ENCODE peak calls at places on chromosomes 7 and 10, in seven cellular contexts. One of them, this sample, is unnamed.

GRCh38 chr10:30858499-30858898 is 173.2 kb downstream of the ZNF438 start:
- DNase-seq in CD8-positive, alpha-beta T cell: no peak
- DNase-seq in thyroid gland: no peak
- DNase-seq in dorsolateral prefrontal cortex: no peak
- DNase-seq in endothelial cell of umbilical vein: peak; percentile 91
- DNase-seq in RWPE2: no peak
- DNase-seq in kidney: no peak
- DNase-seq in this sample: peak; percentile 79

GRCh38 chr10:178208-178607 is 43.0 kb downstream of the ZMYND11 start:
- DNase-seq in RWPE2: no peak
- DNase-seq in dorsolateral prefrontal cortex: no peak
- DNase-seq in endothelial cell of umbilical vein: peak; percentile 66
- DNase-seq in CD8-positive, alpha-beta T cell: no peak
- DNase-seq in thyroid gland: no peak
- DNase-seq in kidney: no peak
- DNase-seq in this sample: peak; percentile 70

GRCh38 chr10:8121199-8121890 is 66.9 kb downstream of the GATA3 start:
- DNase-seq in CD8-positive, alpha-beta T cell: no peak
- DNase-seq in RWPE2: no peak
- DNase-seq in kidney: no peak
- DNase-seq in endothelial cell of umbilical vein: no peak
- DNase-seq in dorsolateral prefrontal cortex: no peak
- DNase-seq in thyroid gland: no peak
- DNase-seq in this sample: no peak

GRCh38 chr7:1794888-1795542 is 124.9 kb downstream of the ELFN1 start:
- DNase-seq in kidney: no peak
- DNase-seq in dorsolateral prefrontal cortex: no peak
- DNase-seq in CD8-positive, alpha-beta T cell: no peak
- DNase-seq in thyroid gland: no peak
- DNase-seq in RWPE2: no peak
- DNase-seq in endothelial cell of umbilical vein: no peak
- DNase-seq in this sample: no peak

GRCh38 chr10:105855791-105856190 is 1214.7 kb downstream of the SORCS3 start:
- DNase-seq in CD8-positive, alpha-beta T cell: no peak
- DNase-seq in endothelial cell of umbilical vein: no peak
- DNase-seq in RWPE2: no peak
- DNase-seq in thyroid gland: peak; percentile 72
- DNase-seq in dorsolateral prefrontal cortex: no peak
- DNase-seq in kidney: no peak
- DNase-seq in this sample: no peak

GRCh38 chr7:121313793-121314676 is 14.8 kb upstream of the WNT16 start:
- DNase-seq in kidney: no peak
- DNase-seq in RWPE2: no peak
- DNase-seq in CD8-positive, alpha-beta T cell: no peak
- DNase-seq in endothelial cell of umbilical vein: no peak
- DNase-seq in thyroid gland: peak; percentile 7
- DNase-seq in dorsolateral prefrontal cortex: no peak
- DNase-seq in this sample: peak; percentile 86

GRCh38 chr10:29105516-29106215 is 183.2 kb upstream of the LYZL1 start:
- DNase-seq in thyroid gland: no peak
- DNase-seq in RWPE2: no peak
- DNase-seq in dorsolateral prefrontal cortex: no peak
- DNase-seq in endothelial cell of umbilical vein: peak; percentile 20
- DNase-seq in kidney: no peak
- DNase-seq in CD8-positive, alpha-beta T cell: no peak
- DNase-seq in this sample: peak; percentile 93

GRCh38 chr10:89745903-89746302 is 44.5 kb downstream of the KIF20B start:
- DNase-seq in CD8-positive, alpha-beta T cell: no peak
- DNase-seq in dorsolateral prefrontal cortex: no peak
- DNase-seq in thyroid gland: no peak
- DNase-seq in kidney: no peak
- DNase-seq in RWPE2: no peak
- DNase-seq in endothelial cell of umbilical vein: no peak
- DNase-seq in this sample: no peak

GRCh38 chr7:150357277-150357676 is 11.3 kb upstream of the REPIN1 start:
- DNase-seq in CD8-positive, alpha-beta T cell: peak; percentile 89
- DNase-seq in kidney: no peak
- DNase-seq in RWPE2: no peak
- DNase-seq in endothelial cell of umbilical vein: no peak
- DNase-seq in thyroid gland: peak; percentile 17
- DNase-seq in dorsolateral prefrontal cortex: no peak
- DNase-seq in this sample: no peak

GRCh38 chr10:7474388-7474787 is 63.6 kb upstream of the SFMBT2 start:
- DNase-seq in dorsolateral prefrontal cortex: no peak
- DNase-seq in endothelial cell of umbilical vein: no peak
- DNase-seq in kidney: no peak
- DNase-seq in RWPE2: no peak
- DNase-seq in thyroid gland: no peak
- DNase-seq in CD8-positive, alpha-beta T cell: no peak
- DNase-seq in this sample: no peak

GRCh38 chr10:42482411-42482810 is 156.0 kb downstream of the ZNF33B start:
- DNase-seq in endothelial cell of umbilical vein: no peak
- DNase-seq in kidney: no peak
- DNase-seq in RWPE2: no peak
- DNase-seq in dorsolateral prefrontal cortex: no peak
- DNase-seq in CD8-positive, alpha-beta T cell: no peak
- DNase-seq in thyroid gland: no peak
- DNase-seq in this sample: no peak

GRCh38 chr10:27890971-27891370 is 107.9 kb downstream of the ODAD2 start:
- DNase-seq in RWPE2: no peak
- DNase-seq in dorsolateral prefrontal cortex: no peak
- DNase-seq in endothelial cell of umbilical vein: no peak
- DNase-seq in kidney: no peak
- DNase-seq in CD8-positive, alpha-beta T cell: no peak
- DNase-seq in thyroid gland: peak; percentile 4
- DNase-seq in this sample: no peak

GRCh38 chr10:6473430-6473829 is 106.6 kb downstream of the PRKCQ start:
- DNase-seq in kidney: no peak
- DNase-seq in endothelial cell of umbilical vein: no peak
- DNase-seq in thyroid gland: no peak
- DNase-seq in CD8-positive, alpha-beta T cell: peak; percentile 67
- DNase-seq in dorsolateral prefrontal cortex: no peak
- DNase-seq in RWPE2: no peak
- DNase-seq in this sample: no peak
- H3K4me3 ChIP-seq in kidney: no peak overlapping the region
- H3K4me3 ChIP-seq in endothelial cell of umbilical vein: no peak overlapping the region
- H3K4me3 ChIP-seq in thyroid gland: no peak overlapping the region
- H3K4me3 ChIP-seq in CD8-positive, alpha-beta T cell: no peak overlapping the region
- H3K4me3 ChIP-seq in dorsolateral prefrontal cortex: no peak overlapping the region
- H3K4me3 ChIP-seq in RWPE2: no peak overlapping the region
- H3K4me3 ChIP-seq in this sample: no peak overlapping the region

DNA sequence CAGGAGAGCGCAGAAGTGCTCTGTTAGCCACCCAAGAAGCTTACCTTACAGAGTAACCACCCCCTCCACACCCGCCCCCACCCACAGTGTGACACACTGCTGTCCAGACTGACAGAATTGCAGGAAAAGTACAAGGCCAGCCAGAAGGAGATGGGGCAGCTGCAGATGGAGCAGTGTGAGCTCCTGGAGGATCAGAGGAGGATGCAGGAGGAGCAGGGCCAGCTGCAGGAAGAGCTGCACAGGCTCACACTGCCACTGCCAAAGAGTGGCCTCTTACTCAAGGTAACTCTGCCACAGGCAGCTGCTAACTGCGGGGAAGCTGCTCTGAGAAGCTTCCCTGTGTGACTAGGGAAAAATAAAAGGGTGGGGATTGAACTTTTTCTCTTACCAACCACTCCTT is 17.6 kb downstream of the CCDC136 start:
- DNase-seq in thyroid gland: no peak
- DNase-seq in RWPE2: no peak
- DNase-seq in dorsolateral prefrontal cortex: no peak
- DNase-seq in kidney: no peak
- DNase-seq in endothelial cell of umbilical vein: no peak
- DNase-seq in CD8-positive, alpha-beta T cell: no peak
- DNase-seq in this sample: no peak
- TF ChIP-seq CTCF in thyroid gland: no peak
- TF ChIP-seq CTCF in RWPE2: no peak
- TF ChIP-seq CTCF in dorsolateral prefrontal cortex: no peak
- TF ChIP-seq CTCF in kidney: no peak
- TF ChIP-seq CTCF in endothelial cell of umbilical vein: no peak
- TF ChIP-seq CTCF in CD8-positive, alpha-beta T cell: no peak
- TF ChIP-seq CTCF in this sample: no peak

GRCh38 chr10:100569687-100570517 is 34.2 kb downstream of the HIF1AN start:
- DNase-seq in kidney: no peak
- DNase-seq in endothelial cell of umbilical vein: no peak
- DNase-seq in CD8-positive, alpha-beta T cell: no peak
- DNase-seq in dorsolateral prefrontal cortex: no peak
- DNase-seq in RWPE2: no peak
- DNase-seq in thyroid gland: no peak
- DNase-seq in this sample: no peak
- H3K4me3 ChIP-seq in kidney: no peak overlapping the region
- H3K4me3 ChIP-seq in endothelial cell of umbilical vein: no peak overlapping the region
- H3K4me3 ChIP-seq in CD8-positive, alpha-beta T cell: no peak overlapping the region
- H3K4me3 ChIP-seq in dorsolateral prefrontal cortex: no peak overlapping the region
- H3K4me3 ChIP-seq in RWPE2: no peak overlapping the region
- H3K4me3 ChIP-seq in thyroid gland: no peak overlapping the region
- H3K4me3 ChIP-seq in this sample: no peak overlapping the region

GRCh38 chr10:77432398-77432797 is 205.2 kb downstream of the KCNMA1 start:
- DNase-seq in kidney: no peak
- DNase-seq in endothelial cell of umbilical vein: no peak
- DNase-seq in thyroid gland: no peak
- DNase-seq in RWPE2: no peak
- DNase-seq in CD8-positive, alpha-beta T cell: no peak
- DNase-seq in dorsolateral prefrontal cortex: no peak
- DNase-seq in this sample: no peak

GRCh38 chr10:77431209-77431611 is 206.4 kb downstream of the KCNMA1 start:
- DNase-seq in CD8-positive, alpha-beta T cell: no peak
- DNase-seq in kidney: no peak
- DNase-seq in RWPE2: no peak
- DNase-seq in thyroid gland: peak; percentile 74
- DNase-seq in endothelial cell of umbilical vein: no peak
- DNase-seq in dorsolateral prefrontal cortex: no peak
- DNase-seq in this sample: no peak

GRCh38 chr10:77430530-77430929 is 207.1 kb downstream of the KCNMA1 start:
- DNase-seq in kidney: no peak
- DNase-seq in CD8-positive, alpha-beta T cell: no peak
- DNase-seq in RWPE2: no peak
- DNase-seq in dorsolateral prefrontal cortex: no peak
- DNase-seq in thyroid gland: no peak
- DNase-seq in endothelial cell of umbilical vein: no peak
- DNase-seq in this sample: no peak

GRCh38 chr10:77431980-77432379 is 205.6 kb downstream of the KCNMA1 start:
- DNase-seq in RWPE2: no peak
- DNase-seq in dorsolateral prefrontal cortex: no peak
- DNase-seq in thyroid gland: no peak
- DNase-seq in kidney: no peak
- DNase-seq in endothelial cell of umbilical vein: no peak
- DNase-seq in CD8-positive, alpha-beta T cell: no peak
- DNase-seq in this sample: no peak

DNA sequence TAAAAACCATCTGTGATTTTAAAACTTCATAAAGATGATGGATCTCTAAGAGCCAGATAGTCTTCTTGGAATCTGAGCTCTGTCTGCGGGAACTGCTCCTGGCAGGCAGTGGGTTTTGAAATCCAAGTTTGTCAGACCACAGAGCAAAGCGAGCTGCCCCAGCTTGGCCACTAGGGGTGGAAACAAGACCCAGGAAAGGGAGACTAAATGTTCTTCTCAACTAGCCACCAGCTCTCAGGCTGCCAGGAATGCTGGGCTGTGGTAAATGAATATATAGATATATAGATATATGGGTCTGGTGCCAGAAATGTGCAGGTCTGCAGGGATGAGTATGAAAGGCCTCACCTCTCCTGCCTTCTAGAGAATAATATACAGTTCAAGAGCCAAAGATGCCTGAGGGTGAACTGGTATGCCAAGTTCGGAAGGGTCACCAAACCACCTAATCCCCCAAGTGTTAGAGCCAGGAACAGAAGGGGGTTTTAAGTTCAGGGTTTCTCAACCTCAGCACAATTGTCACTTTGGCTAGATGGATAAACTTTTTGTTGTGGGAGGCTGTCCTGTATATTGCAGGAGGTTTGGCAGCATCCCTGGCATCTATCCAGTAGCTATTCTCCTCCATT is 208.7 kb downstream of the KCNMA1 start:
- DNase-seq in CD8-positive, alpha-beta T cell: no peak
- DNase-seq in kidney: no peak
- DNase-seq in endothelial cell of umbilical vein: no peak
- DNase-seq in RWPE2: no peak
- DNase-seq in dorsolateral prefrontal cortex: no peak
- DNase-seq in thyroid gland: no peak
- DNase-seq in this sample: peak; percentile 87
- TF ChIP-seq CTCF in CD8-positive, alpha-beta T cell: no peak
- TF ChIP-seq CTCF in kidney: peak; percentile 51
- TF ChIP-seq CTCF in endothelial cell of umbilical vein: peak; percentile 22
- TF ChIP-seq CTCF in RWPE2: peak; percentile 55
- TF ChIP-seq CTCF in dorsolateral prefrontal cortex: no peak
- TF ChIP-seq CTCF in thyroid gland: no peak
- TF ChIP-seq CTCF in this sample: peak; percentile 96

GRCh38 chr7:28958235-28958945 is at the start of gene TRIL:
- DNase-seq in RWPE2: no peak
- DNase-seq in dorsolateral prefrontal cortex: peak; percentile 74
- DNase-seq in endothelial cell of umbilical vein: peak; percentile 48
- DNase-seq in CD8-positive, alpha-beta T cell: no peak
- DNase-seq in kidney: peak; percentile 94
- DNase-seq in thyroid gland: peak; percentile 89
- DNase-seq in this sample: peak; percentile 69

GRCh38 chr7:28956608-28957063 is 1.5 kb downstream of the TRIL start:
- DNase-seq in CD8-positive, alpha-beta T cell: no peak
- DNase-seq in dorsolateral prefrontal cortex: peak; percentile 41
- DNase-seq in endothelial cell of umbilical vein: peak; percentile 61
- DNase-seq in RWPE2: peak; percentile 68
- DNase-seq in kidney: peak; percentile 92
- DNase-seq in thyroid gland: peak; percentile 90
- DNase-seq in this sample: peak; percentile 18

GRCh38 chr7:28955723-28956607 is 2.2 kb downstream of the TRIL start:
- DNase-seq in kidney: peak; percentile 95
- DNase-seq in CD8-positive, alpha-beta T cell: no peak
- DNase-seq in thyroid gland: peak; percentile 94
- DNase-seq in endothelial cell of umbilical vein: peak; percentile 57
- DNase-seq in RWPE2: peak; percentile 72
- DNase-seq in dorsolateral prefrontal cortex: peak; percentile 42
- DNase-seq in this sample: peak; percentile 22

GRCh38 chr7:28957822-28958234 is 302 bp downstream of the TRIL start:
- DNase-seq in endothelial cell of umbilical vein: peak; percentile 36
- DNase-seq in thyroid gland: peak; percentile 27
- DNase-seq in dorsolateral prefrontal cortex: no peak
- DNase-seq in kidney: peak; percentile 81
- DNase-seq in RWPE2: no peak
- DNase-seq in CD8-positive, alpha-beta T cell: no peak
- DNase-seq in this sample: no peak

DNA sequence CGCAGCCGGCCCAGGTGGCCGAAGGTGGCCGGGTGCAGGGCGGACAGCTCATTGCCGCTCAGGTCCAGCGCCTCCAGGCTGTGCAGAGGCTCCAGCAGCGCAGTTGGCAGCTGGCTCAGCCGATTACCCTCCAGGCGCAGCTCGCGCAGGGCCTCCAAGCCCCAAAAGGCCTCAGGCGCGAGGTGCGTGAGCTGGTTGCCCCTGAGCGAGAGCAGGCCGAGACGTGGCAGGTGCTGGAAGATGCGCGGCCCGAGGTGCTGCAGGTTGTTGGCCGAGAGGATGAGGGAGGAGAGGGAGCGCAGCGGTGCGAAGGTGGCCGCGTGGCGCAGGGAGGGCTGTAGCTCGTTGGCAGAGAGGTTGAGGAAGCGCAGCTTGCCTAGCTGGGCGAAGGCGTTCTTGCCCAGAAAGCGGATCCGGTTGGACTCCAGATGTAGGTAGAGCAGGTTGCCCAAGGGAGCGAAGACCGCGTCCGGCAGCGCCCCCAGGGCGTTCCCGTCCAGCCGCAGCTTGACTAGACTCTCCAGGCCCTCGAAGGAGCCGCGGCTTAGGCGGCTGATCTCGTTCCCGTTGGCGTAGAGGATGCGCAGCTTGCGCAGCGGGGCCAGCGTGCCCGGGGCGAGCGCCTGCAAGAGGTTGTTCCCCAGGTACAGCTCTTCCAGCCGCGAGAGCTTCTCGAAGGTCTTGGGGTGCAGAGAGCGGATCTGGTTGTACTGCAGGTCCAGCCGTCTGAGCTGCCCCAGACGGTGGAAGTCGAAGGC is 887 bp downstream of the TRIL start:
- DNase-seq in CD8-positive, alpha-beta T cell: no peak
- DNase-seq in dorsolateral prefrontal cortex: no peak
- DNase-seq in kidney: peak; percentile 83
- DNase-seq in RWPE2: peak; percentile 64
- DNase-seq in endothelial cell of umbilical vein: peak; percentile 38
- DNase-seq in thyroid gland: peak; percentile 52
- DNase-seq in this sample: no peak
- H3K4me3 ChIP-seq in CD8-positive, alpha-beta T cell: peak overlapping the region; percentile 8
- H3K4me3 ChIP-seq in dorsolateral prefrontal cortex: peak overlapping the region; percentile 63
- H3K4me3 ChIP-seq in kidney: peak overlapping the region; percentile 82
- H3K4me3 ChIP-seq in RWPE2: no peak overlapping the region
- H3K4me3 ChIP-seq in endothelial cell of umbilical vein: no peak overlapping the region
- H3K4me3 ChIP-seq in thyroid gland: peak overlapping the region; percentile 46
- H3K4me3 ChIP-seq in this sample: peak overlapping the region; percentile 54